ENCODE peak calls at places on chromosomes 16 and 17, in four cellular contexts. One of them, this sample, is unnamed.

GRCh38 chr16:74727903-74728302 is 27.2 kb upstream of the MLKL start:
- DNase-seq in NCI-H345: no peak
- DNase-seq in GM04504: no peak
- DNase-seq in iris pigment epithelial cell: no peak
- DNase-seq in this sample: no peak

GRCh38 chr17:27950995-27951394 is 57.8 kb upstream of the LYRM9 start:
- DNase-seq in NCI-H345: no peak
- DNase-seq in GM04504: no peak
- DNase-seq in iris pigment epithelial cell: no peak
- DNase-seq in this sample: no peak

GRCh38 chr17:1759529-1759928 is 2.3 kb upstream of the SERPINF1 start:
- DNase-seq in GM04504: no peak
- DNase-seq in NCI-H345: no peak
- DNase-seq in iris pigment epithelial cell: peak
- DNase-seq in this sample: no peak

GRCh38 chr16:47613251-47613650 is 152.1 kb downstream of the PHKB start:
- DNase-seq in NCI-H345: no peak
- DNase-seq in GM04504: no peak
- DNase-seq in iris pigment epithelial cell: no peak
- DNase-seq in this sample: no peak

GRCh38 chr17:78644259-78644658 is 67.1 kb upstream of the DNAH17 start:
- DNase-seq in GM04504: no peak
- DNase-seq in NCI-H345: no peak
- DNase-seq in iris pigment epithelial cell: no peak
- DNase-seq in this sample: no peak

GRCh38 chr16:15542734-15543347 is 100.1 kb downstream of the MARF1 start:
- DNase-seq in NCI-H345: no peak
- DNase-seq in GM04504: no peak
- DNase-seq in iris pigment epithelial cell: no peak
- DNase-seq in this sample: no peak

GRCh38 chr16:10579965-10580918 is at the start of gene EMP2:
- DNase-seq in iris pigment epithelial cell: peak
- DNase-seq in NCI-H345: peak
- DNase-seq in GM04504: peak
- DNase-seq in this sample: no peak

GRCh38 chr16:81472391-81472790 is 27.8 kb downstream of the CMIP start:
- DNase-seq in iris pigment epithelial cell: no peak
- DNase-seq in NCI-H345: no peak
- DNase-seq in GM04504: no peak
- DNase-seq in this sample: no peak

GRCh38 chr17:19533718-19534561 is at the start of gene SLC47A1:
- DNase-seq in GM04504: no peak
- DNase-seq in NCI-H345: no peak
- DNase-seq in iris pigment epithelial cell: peak
- DNase-seq in this sample: no peak

GRCh38 chr17:70797166-70797565 is 627.8 kb downstream of the KCNJ2 start:
- DNase-seq in GM04504: no peak
- DNase-seq in iris pigment epithelial cell: peak
- DNase-seq in NCI-H345: no peak
- DNase-seq in this sample: no peak

GRCh38 chr16:50583211-50583610 is 35.0 kb downstream of the NKD1 start:
- DNase-seq in GM04504: no peak
- DNase-seq in NCI-H345: no peak
- DNase-seq in iris pigment epithelial cell: no peak
- DNase-seq in this sample: no peak

GRCh38 chr16:13811834-13812233 is 108.1 kb upstream of the ERCC4 start:
- DNase-seq in iris pigment epithelial cell: no peak
- DNase-seq in NCI-H345: no peak
- DNase-seq in GM04504: no peak
- DNase-seq in this sample: no peak

GRCh38 chr16:64437706-64438329 is 684.0 kb downstream of the CDH11 start:
- DNase-seq in NCI-H345: peak
- DNase-seq in iris pigment epithelial cell: no peak
- DNase-seq in GM04504: no peak
- DNase-seq in this sample: no peak

GRCh38 chr17:7094661-7095064 is 14.6 kb upstream of the CLEC10A start:
- DNase-seq in NCI-H345: no peak
- DNase-seq in iris pigment epithelial cell: no peak
- DNase-seq in GM04504: no peak
- DNase-seq in this sample: no peak